ENCODE peak calls at places on chromosomes 4 and X, in ten cellular contexts. A, O, F, L, U, Y, C, X, J and G are unnamed samples.
A peak's percentile ranks its signal among the peaks of the same experiment; 100 is the strongest.

GRCh38 chr4:77443941-77444340 is 161.7 kb upstream of the CXCL13 start:
- DNase-seq in A (no peak), O (peak; percentile 14), F (no peak), L (no peak), U (no peak), Y (peak; percentile 88), C (no peak), X (no peak), J (no peak), G (peak; percentile 30)

GRCh38 chrX:110558406-110558805 is 199.8 kb downstream of the RTL9 start:
- DNase-seq in A (no peak), O (no peak), F (no peak), L (no peak), U (no peak), Y (no peak), C (no peak), X (no peak), J (no peak), G (no peak)

GRCh38 chrX:130179579-130180215 is 7.9 kb downstream of the RAB33A start:
- DNase-seq in A (no peak), O (no peak), F (no peak), L (no peak), U (no peak), Y (no peak), C (peak; percentile 50), X (no peak), J (no peak), G (no peak)

GRCh38 chr4:181647396-181648107 is 595.6 kb upstream of the TENM3 start:
- DNase-seq in A (no peak), O (no peak), F (no peak), L (no peak), U (no peak), Y (peak; percentile 37), C (no peak), X (no peak), J (no peak), G (no peak)

GRCh38 chr4:6612961-6613675 is 27.4 kb upstream of the MRFAP1 start:
- DNase-seq in A (no peak), O (no peak), F (no peak), L (no peak), U (no peak), Y (no peak), C (no peak), X (peak; percentile 2), J (no peak), G (no peak)

GRCh38 chrX:119488749-119489148 is 20.5 kb downstream of the SLC25A5 start:
- DNase-seq in A (peak; percentile 31), O (peak; percentile 47), F (no peak), L (no peak), U (peak; percentile 61), Y (peak; percentile 59), C (peak; percentile 58), X (peak; percentile 67), J (peak; percentile 45), G (peak; percentile 42)

GRCh38 chrX:33339219-33339618 is 127.9 kb upstream of the DMD start:
- DNase-seq in A (peak; percentile 3), O (no peak), F (no peak), L (no peak), U (peak; percentile 36), Y (peak; percentile 15), C (peak; percentile 84), X (no peak), J (no peak), G (no peak)

GRCh38 chr4:83548151-83548905 is 12.4 kb downstream of the GPAT3 start:
- DNase-seq in A (peak; percentile 88), O (peak; percentile 96), F (no peak), L (peak; percentile 29), U (peak; percentile 69), Y (peak; percentile 96), C (peak; percentile 86), X (peak; percentile 74), J (peak; percentile 35), G (peak; percentile 93)

GRCh38 chr4:118740869-118741268 is 55.7 kb downstream of the METTL14 start:
- DNase-seq in A (no peak), O (no peak), F (no peak), L (no peak), U (peak; percentile 7), Y (peak; percentile 45), C (peak; percentile 42), X (no peak), J (peak; percentile 8), G (no peak)

GRCh38 chr4:40995850-40996249 is 218.5 kb downstream of the APBB2 start:
- DNase-seq in A (no peak), O (peak; percentile 59), F (no peak), L (no peak), U (peak; percentile 28), Y (peak; percentile 86), C (no peak), X (no peak), J (no peak), G (peak; percentile 30)

GRCh38 chr4:33369366-33369899 is 2649.3 kb downstream of the PCDH7 start:
- DNase-seq in A (no peak), O (no peak), F (no peak), L (no peak), U (no peak), Y (peak; percentile 81), C (no peak), X (no peak), J (no peak), G (no peak)

GRCh38 chr4:103449285-103449684 is 251.1 kb upstream of the CENPE start:
- DNase-seq in A (peak; percentile 4), O (no peak), F (no peak), L (no peak), U (no peak), Y (no peak), C (no peak), X (no peak), J (no peak), G (no peak)

GRCh38 chr4:150078996-150079581 is 844 bp downstream of the DCLK2 start:
- DNase-seq in A (peak; percentile 65), O (peak; percentile 35), F (peak; percentile 17), L (peak; percentile 16), U (peak; percentile 68), Y (peak; percentile 44), C (peak; percentile 75), X (peak; percentile 62), J (peak; percentile 66), G (peak; percentile 59)

GRCh38 chrX:75547137-75547536 is 24.3 kb upstream of the ZDHHC15 start:
- DNase-seq in A (no peak), O (no peak), F (no peak), L (no peak), U (peak; percentile 6), Y (no peak), C (no peak), X (no peak), J (no peak), G (no peak)

GRCh38 chrX:130009658-130010223 is 27.3 kb downstream of the BCORL1 start:
- DNase-seq in A (no peak), O (no peak), F (no peak), L (no peak), U (no peak), Y (no peak), C (no peak), X (peak; percentile 3), J (no peak), G (no peak)

GRCh38 chr4:176150283-176150682 is 45.1 kb downstream of the SPATA4 start:
- DNase-seq in A (peak; percentile 26), O (peak; percentile 33), F (no peak), L (no peak), U (no peak), Y (peak; percentile 58), C (peak; percentile 5), X (no peak), J (peak; percentile 4), G (peak; percentile 30)

GRCh38 chr4:126051709-126052424 is 737.1 kb downstream of the FAT4 start:
- DNase-seq in A (no peak), O (peak; percentile 53), F (no peak), L (no peak), U (no peak), Y (peak; percentile 79), C (no peak), X (no peak), J (no peak), G (peak; percentile 58)

GRCh38 chr4:128635939-128636551 is 173.5 kb upstream of the JADE1 start:
- DNase-seq in A (peak; percentile 77), O (no peak), F (no peak), L (no peak), U (peak; percentile 86), Y (no peak), C (peak; percentile 86), X (no peak), J (no peak), G (no peak)

GRCh38 chr4:98260047-98260578 is 1.1 kb upstream of the RAP1GDS1 start:
- DNase-seq in A (peak; percentile 77), O (peak; percentile 20), F (peak; percentile 56), L (peak; percentile 15), U (peak; percentile 48), Y (peak; percentile 18), C (peak; percentile 66), X (peak; percentile 64), J (no peak), G (peak; percentile 54)

GRCh38 chr4:724131-724530 is 18.5 kb downstream of the PCGF3 start:
- DNase-seq in A (no peak), O (no peak), F (no peak), L (no peak), U (no peak), Y (no peak), C (no peak), X (no peak), J (no peak), G (no peak)

GRCh38 chrX:41491267-41492004 is 44.3 kb downstream of the NYX start:
- DNase-seq in A (peak; percentile 93), O (peak; percentile 71), F (no peak), L (no peak), U (no peak), Y (peak; percentile 95), C (no peak), X (no peak), J (no peak), G (peak; percentile 66)

GRCh38 chrX:19772306-19772705 is 115.1 kb downstream of the SH3KBP1 start:
- DNase-seq in A (no peak), O (peak; percentile 40), F (no peak), L (no peak), U (no peak), Y (peak; percentile 51), C (no peak), X (no peak), J (no peak), G (peak; percentile 52)

GRCh38 chrX:25941559-25942250 is 196.4 kb upstream of the MAGEB18 start:
- DNase-seq in A (no peak), O (no peak), F (no peak), L (no peak), U (no peak), Y (peak; percentile 4), C (peak; percentile 8), X (no peak), J (no peak), G (no peak)

GRCh38 chrX:96147645-96148044 is 537.0 kb upstream of the DIAPH2 start:
- DNase-seq in A (no peak), O (no peak), F (no peak), L (no peak), U (no peak), Y (no peak), C (no peak), X (no peak), J (no peak), G (no peak)

GRCh38 chr4:74623041-74623440 is 171.3 kb downstream of the BTC start:
- DNase-seq in A (peak; percentile 71), O (peak; percentile 11), F (no peak), L (no peak), U (peak; percentile 11), Y (peak; percentile 72), C (peak; percentile 11), X (no peak), J (peak; percentile 23), G (peak; percentile 21)

GRCh38 chr4:155734065-155734464 is 24.8 kb upstream of the GUCY1B1 start:
- DNase-seq in A (no peak), O (no peak), F (no peak), L (no peak), U (no peak), Y (peak; percentile 44), C (no peak), X (no peak), J (no peak), G (no peak)

GRCh38 chr4:135072553-135072952 is 871.0 kb upstream of the PABPC4L start:
- DNase-seq in A (no peak), O (no peak), F (no peak), L (no peak), U (no peak), Y (no peak), C (no peak), X (no peak), J (no peak), G (no peak)

GRCh38 chr4:16916719-16917337 is 18.4 kb upstream of the LDB2 start:
- DNase-seq in A (peak; percentile 92), O (no peak), F (peak; percentile 33), L (peak; percentile 34), U (no peak), Y (peak; percentile 56), C (peak; percentile 37), X (no peak), J (peak; percentile 59), G (peak; percentile 23)